ENCODE peak calls at places on chromosomes 7 and 10, in four cellular contexts. O, U, K and H are unnamed samples.

GRCh38 chr7:139725077-139725476 is 52.7 kb downstream of the HIPK2 start:
- DNase-seq in U (no peak), K (no peak), O (no peak), H (no peak)

GRCh38 chr10:5948999-5949759 is 28.2 kb downstream of the IL15RA start:
- DNase-seq in O (peak), U (peak), K (peak), H (peak)

GRCh38 chr10:113709221-113709838 is 29.6 kb downstream of the CASP7 start:
- DNase-seq in K (no peak), U (no peak), O (no peak), H (no peak)

GRCh38 chr7:104272767-104273384 is 55.5 kb upstream of the LHFPL3 start:
- DNase-seq in O (no peak), K (no peak), U (peak), H (no peak)

GRCh38 chr7:139034855-139035587 is 821 bp downstream of the ZC3HAV1L start:
- DNase-seq in K (no peak), O (peak), U (no peak), H (no peak)

GRCh38 chr10:30454744-30455498 is 20.9 kb downstream of the MAP3K8 start:
- DNase-seq in K (no peak), O (no peak), U (no peak), H (no peak)

GRCh38 chr10:23344251-23344841 is at the start of gene C10orf67:
- DNase-seq in K (peak), O (peak), U (no peak), H (peak)

GRCh38 chr10:111830360-111830759 is 353.2 kb downstream of the GPAM start:
- DNase-seq in U (no peak), K (no peak), O (no peak), H (no peak)

GRCh38 chr7:140478361-140479061 is 794 bp downstream of the MKRN1 start:
- DNase-seq in U (no peak), K (peak), O (peak), H (peak)

GRCh38 chr7:44103566-44103940 is 592 bp upstream of the AEBP1 start:
- DNase-seq in U (no peak), K (no peak), O (no peak), H (no peak)

GRCh38 chr10:131473645-131474044 is 162.1 kb upstream of the TCERG1L start:
- DNase-seq in K (no peak), O (no peak), U (no peak), H (no peak)

GRCh38 chr7:151091431-151091830 is 5.2 kb downstream of the AGAP3 start:
- DNase-seq in O (peak), U (no peak), K (no peak), H (no peak)

GRCh38 chr7:143320620-143321019 is 4.7 kb downstream of the CLCN1 start:
- DNase-seq in K (no peak), U (no peak), O (no peak), H (no peak)

GRCh38 chr10:624312-624604 is 65.2 kb downstream of the DIP2C start:
- DNase-seq in K (no peak), O (no peak), U (no peak), H (no peak)

GRCh38 chr7:99141334-99141733 is 2.6 kb downstream of the SMURF1 start:
- DNase-seq in O (no peak), U (no peak), K (no peak), H (no peak)

GRCh38 chr7:121385800-121386179 is 10.3 kb downstream of the FAM3C start:
- DNase-seq in U (no peak), K (no peak), O (no peak), H (no peak)

GRCh38 chr10:71998119-71998839 is 34.1 kb downstream of the CHST3 start:
- DNase-seq in K (peak), O (no peak), U (no peak), H (no peak)

GRCh38 chr10:133565441-133566294 is at the start of gene SYCE1:
- DNase-seq in K (no peak), O (no peak), U (no peak), H (no peak)

GRCh38 chr10:6141296-6142151 is 52.7 kb downstream of the RBM17 start:
- DNase-seq in U (no peak), K (no peak), O (peak), H (no peak)

GRCh38 chr10:132808568-132809236 is 22.8 kb upstream of the NKX6-2 start:
- DNase-seq in K (no peak), O (no peak), U (no peak), H (no peak)

GRCh38 chr7:135923700-135924261 is 53.4 kb downstream of the MTPN start:
- DNase-seq in U (peak), O (no peak), K (no peak), H (no peak)

GRCh38 chr10:70007116-70007820 is 45.4 kb upstream of the MACROH2A2 start:
- DNase-seq in U (no peak), K (no peak), O (no peak), H (no peak)

GRCh38 chr7:10824154-10824553 is 149.5 kb upstream of the PHF14 start:
- DNase-seq in O (no peak), K (no peak), U (no peak), H (no peak)

GRCh38 chr10:30227481-30227880 is 121.6 kb downstream of the MTPAP start:
- DNase-seq in K (no peak), U (no peak), O (no peak), H (no peak)